ENCODE peak calls at places on chromosome 1, in eight cellular contexts. One of them, this sample, is unnamed.
A peak's percentile ranks its signal among the peaks of the same experiment; 100 is the strongest.

GRCh38 chr1:224632921-224633321 is 16.8 kb downstream of the CNIH3 start:
- DNase-seq in CD4-positive, alpha-beta T cell: no peak
- DNase-seq in thoracic aorta: no peak
- DNase-seq in cardiac fibroblast: peak; percentile 41
- DNase-seq in transverse colon: no peak
- DNase-seq in spleen: no peak
- DNase-seq in upper lobe of right lung: no peak
- DNase-seq in GM12864: no peak
- DNase-seq in this sample: no peak

GRCh38 chr1:34270181-34270580 is 93.5 kb downstream of the C1orf94 start:
- DNase-seq in thoracic aorta: no peak
- DNase-seq in cardiac fibroblast: no peak
- DNase-seq in transverse colon: no peak
- DNase-seq in CD4-positive, alpha-beta T cell: no peak
- DNase-seq in upper lobe of right lung: no peak
- DNase-seq in GM12864: no peak
- DNase-seq in spleen: no peak
- DNase-seq in this sample: no peak

GRCh38 chr1:163585796-163586195 is 264.0 kb downstream of the NUF2 start:
- DNase-seq in thoracic aorta: no peak
- DNase-seq in CD4-positive, alpha-beta T cell: no peak
- DNase-seq in transverse colon: no peak
- DNase-seq in upper lobe of right lung: no peak
- DNase-seq in cardiac fibroblast: no peak
- DNase-seq in spleen: no peak
- DNase-seq in GM12864: no peak
- DNase-seq in this sample: no peak

GRCh38 chr1:80021891-80022290 is 1015.4 kb upstream of the ADGRL4 start:
- DNase-seq in upper lobe of right lung: no peak
- DNase-seq in thoracic aorta: no peak
- DNase-seq in spleen: no peak
- DNase-seq in cardiac fibroblast: no peak
- DNase-seq in GM12864: no peak
- DNase-seq in transverse colon: no peak
- DNase-seq in CD4-positive, alpha-beta T cell: no peak
- DNase-seq in this sample: no peak

GRCh38 chr1:178209935-178210334 is 116.0 kb downstream of the RASAL2 start:
- DNase-seq in transverse colon: no peak
- DNase-seq in CD4-positive, alpha-beta T cell: no peak
- DNase-seq in spleen: no peak
- DNase-seq in GM12864: no peak
- DNase-seq in upper lobe of right lung: no peak
- DNase-seq in cardiac fibroblast: no peak
- DNase-seq in thoracic aorta: no peak
- DNase-seq in this sample: no peak

GRCh38 chr1:41919764-41920397 is 1.2 kb upstream of the HIVEP3 start:
- DNase-seq in upper lobe of right lung: no peak
- DNase-seq in transverse colon: peak; percentile 57
- DNase-seq in cardiac fibroblast: peak; percentile 42
- DNase-seq in spleen: peak; percentile 90
- DNase-seq in GM12864: peak; percentile 66
- DNase-seq in thoracic aorta: no peak
- DNase-seq in CD4-positive, alpha-beta T cell: peak; percentile 61
- DNase-seq in this sample: no peak

GRCh38 chr1:10626781-10627410 is 152.1 kb downstream of the PEX14 start:
- DNase-seq in spleen: peak; percentile 56
- DNase-seq in cardiac fibroblast: no peak
- DNase-seq in transverse colon: no peak
- DNase-seq in CD4-positive, alpha-beta T cell: no peak
- DNase-seq in upper lobe of right lung: peak; percentile 40
- DNase-seq in GM12864: no peak
- DNase-seq in thoracic aorta: no peak
- DNase-seq in this sample: no peak

GRCh38 chr1:111735858-111736544 is 3.2 kb downstream of the INKA2 start:
- DNase-seq in GM12864: no peak
- DNase-seq in upper lobe of right lung: no peak
- DNase-seq in spleen: no peak
- DNase-seq in thoracic aorta: no peak
- DNase-seq in transverse colon: no peak
- DNase-seq in CD4-positive, alpha-beta T cell: no peak
- DNase-seq in cardiac fibroblast: peak; percentile 62
- DNase-seq in this sample: no peak

GRCh38 chr1:3827813-3828307 is 29.2 kb downstream of the CEP104 start:
- DNase-seq in cardiac fibroblast: peak; percentile 19
- DNase-seq in transverse colon: no peak
- DNase-seq in thoracic aorta: no peak
- DNase-seq in spleen: no peak
- DNase-seq in GM12864: no peak
- DNase-seq in upper lobe of right lung: peak; percentile 34
- DNase-seq in CD4-positive, alpha-beta T cell: no peak
- DNase-seq in this sample: no peak

GRCh38 chr1:238999944-239000343 is 386.4 kb upstream of the CHRM3 start:
- DNase-seq in CD4-positive, alpha-beta T cell: no peak
- DNase-seq in spleen: no peak
- DNase-seq in thoracic aorta: no peak
- DNase-seq in upper lobe of right lung: no peak
- DNase-seq in GM12864: no peak
- DNase-seq in cardiac fibroblast: no peak
- DNase-seq in transverse colon: no peak
- DNase-seq in this sample: no peak

GRCh38 chr1:209040351-209040750 is 543.2 kb upstream of the CAMK1G start:
- DNase-seq in thoracic aorta: no peak
- DNase-seq in upper lobe of right lung: no peak
- DNase-seq in spleen: no peak
- DNase-seq in CD4-positive, alpha-beta T cell: no peak
- DNase-seq in transverse colon: no peak
- DNase-seq in GM12864: no peak
- DNase-seq in cardiac fibroblast: no peak
- DNase-seq in this sample: no peak

GRCh38 chr1:77762072-77762476 is 2.4 kb upstream of the USP33 start:
- DNase-seq in GM12864: no peak
- DNase-seq in transverse colon: no peak
- DNase-seq in CD4-positive, alpha-beta T cell: no peak
- DNase-seq in spleen: no peak
- DNase-seq in cardiac fibroblast: peak; percentile 89
- DNase-seq in thoracic aorta: no peak
- DNase-seq in upper lobe of right lung: no peak
- DNase-seq in this sample: no peak

GRCh38 chr1:217076902-217077301 is 353.7 kb upstream of the ESRRG start:
- DNase-seq in CD4-positive, alpha-beta T cell: no peak
- DNase-seq in spleen: no peak
- DNase-seq in transverse colon: no peak
- DNase-seq in upper lobe of right lung: no peak
- DNase-seq in cardiac fibroblast: no peak
- DNase-seq in GM12864: no peak
- DNase-seq in thoracic aorta: no peak
- DNase-seq in this sample: no peak

DNA sequence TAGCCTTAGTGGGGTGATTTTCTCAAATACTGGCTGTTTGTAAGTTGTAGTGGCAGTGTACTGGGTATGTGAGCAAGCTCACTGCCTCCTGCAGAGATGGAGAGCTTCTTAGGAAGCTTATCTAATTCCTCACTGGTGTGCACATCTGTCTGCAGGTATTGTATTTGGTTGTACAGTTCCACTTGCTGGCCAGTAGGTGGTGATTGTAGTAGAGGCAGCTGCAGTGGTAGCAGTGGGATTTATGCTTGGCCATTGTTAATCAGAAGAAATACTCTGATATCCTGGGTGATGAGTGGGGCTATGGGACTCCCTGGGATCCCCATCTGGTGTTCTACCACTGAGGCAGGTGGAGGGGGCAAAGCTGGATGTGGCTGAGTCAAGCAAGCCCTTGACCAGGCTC is 276.1 kb upstream of the SPAG17 start:
- DNase-seq in cardiac fibroblast: no peak
- DNase-seq in CD4-positive, alpha-beta T cell: no peak
- DNase-seq in thoracic aorta: no peak
- DNase-seq in GM12864: no peak
- DNase-seq in spleen: no peak
- DNase-seq in transverse colon: no peak
- DNase-seq in upper lobe of right lung: no peak
- DNase-seq in this sample: no peak
- TF ChIP-seq CTCF in cardiac fibroblast: peak; percentile 22
- TF ChIP-seq CTCF in CD4-positive, alpha-beta T cell: no peak
- TF ChIP-seq CTCF in thoracic aorta: no peak
- TF ChIP-seq CTCF in GM12864: peak; percentile 45
- TF ChIP-seq CTCF in spleen: no peak
- TF ChIP-seq CTCF in transverse colon: no peak
- TF ChIP-seq CTCF in upper lobe of right lung: peak; percentile 22
- TF ChIP-seq CTCF in this sample: no peak

DNA sequence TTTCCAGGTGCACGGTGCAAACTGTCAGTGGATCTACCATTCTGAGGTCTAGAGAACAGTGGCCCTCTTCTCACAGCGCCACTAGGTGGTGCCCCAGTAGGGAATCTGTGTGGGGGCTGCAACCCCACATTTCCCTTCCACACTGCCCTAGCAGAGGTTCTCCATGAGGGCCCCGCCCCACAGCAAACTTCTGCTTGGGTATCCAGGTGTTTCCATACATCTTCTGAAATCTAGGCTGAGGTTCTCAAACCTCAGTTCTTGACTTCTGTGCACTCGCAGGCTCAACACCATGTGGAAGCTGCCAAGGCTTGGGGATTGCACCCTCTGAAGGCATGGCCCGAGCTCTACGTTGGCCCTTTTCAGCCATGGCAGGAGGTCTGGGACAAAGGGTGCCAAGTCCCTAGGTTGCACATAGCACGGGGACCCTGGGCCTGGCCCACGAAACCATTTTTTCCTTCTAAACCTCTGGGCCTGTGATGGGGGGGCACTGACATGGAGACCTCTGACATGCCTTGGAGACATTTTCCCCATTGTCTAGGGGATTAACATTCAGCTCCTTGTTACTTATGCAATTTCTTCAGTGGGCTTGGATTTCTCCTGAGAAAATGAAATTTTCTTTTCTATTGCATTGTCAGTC is 10.0 kb downstream of the HS2ST1 start:
- DNase-seq in transverse colon: no peak
- DNase-seq in cardiac fibroblast: no peak
- DNase-seq in CD4-positive, alpha-beta T cell: no peak
- DNase-seq in spleen: no peak
- DNase-seq in GM12864: no peak
- DNase-seq in upper lobe of right lung: no peak
- DNase-seq in thoracic aorta: no peak
- DNase-seq in this sample: no peak
- TF ChIP-seq CTCF in transverse colon: no peak
- TF ChIP-seq CTCF in cardiac fibroblast: no peak
- TF ChIP-seq CTCF in CD4-positive, alpha-beta T cell: no peak
- TF ChIP-seq CTCF in spleen: no peak
- TF ChIP-seq CTCF in GM12864: no peak
- TF ChIP-seq CTCF in upper lobe of right lung: no peak
- TF ChIP-seq CTCF in thoracic aorta: no peak
- TF ChIP-seq CTCF in this sample: no peak

GRCh38 chr1:43796111-43796581 is 88.8 kb downstream of the ST3GAL3 start:
- DNase-seq in upper lobe of right lung: no peak
- DNase-seq in spleen: no peak
- DNase-seq in CD4-positive, alpha-beta T cell: no peak
- DNase-seq in cardiac fibroblast: peak; percentile 55
- DNase-seq in GM12864: no peak
- DNase-seq in thoracic aorta: no peak
- DNase-seq in transverse colon: no peak
- DNase-seq in this sample: no peak
- TF ChIP-seq CTCF in upper lobe of right lung: no peak
- TF ChIP-seq CTCF in spleen: no peak
- TF ChIP-seq CTCF in CD4-positive, alpha-beta T cell: no peak
- TF ChIP-seq CTCF in cardiac fibroblast: no peak
- TF ChIP-seq CTCF in GM12864: no peak
- TF ChIP-seq CTCF in thoracic aorta: no peak
- TF ChIP-seq CTCF in transverse colon: no peak
- TF ChIP-seq CTCF in this sample: no peak

GRCh38 chr1:29342351-29342750 is 106.0 kb downstream of the PTPRU start:
- DNase-seq in spleen: peak; percentile 46
- DNase-seq in upper lobe of right lung: no peak
- DNase-seq in GM12864: no peak
- DNase-seq in thoracic aorta: no peak
- DNase-seq in cardiac fibroblast: no peak
- DNase-seq in transverse colon: no peak
- DNase-seq in CD4-positive, alpha-beta T cell: no peak
- DNase-seq in this sample: no peak

GRCh38 chr1:29341936-29342335 is 105.6 kb downstream of the PTPRU start:
- DNase-seq in spleen: no peak
- DNase-seq in CD4-positive, alpha-beta T cell: no peak
- DNase-seq in GM12864: no peak
- DNase-seq in cardiac fibroblast: no peak
- DNase-seq in upper lobe of right lung: no peak
- DNase-seq in transverse colon: no peak
- DNase-seq in thoracic aorta: no peak
- DNase-seq in this sample: no peak

GRCh38 chr1:29343476-29343875 is 107.2 kb downstream of the PTPRU start:
- DNase-seq in spleen: peak; percentile 18
- DNase-seq in transverse colon: no peak
- DNase-seq in cardiac fibroblast: no peak
- DNase-seq in CD4-positive, alpha-beta T cell: no peak
- DNase-seq in thoracic aorta: no peak
- DNase-seq in upper lobe of right lung: no peak
- DNase-seq in GM12864: no peak
- DNase-seq in this sample: no peak

GRCh38 chr1:29344336-29344735 is 108.0 kb downstream of the PTPRU start:
- DNase-seq in upper lobe of right lung: peak; percentile 33
- DNase-seq in cardiac fibroblast: no peak
- DNase-seq in spleen: peak; percentile 21
- DNase-seq in CD4-positive, alpha-beta T cell: no peak
- DNase-seq in transverse colon: no peak
- DNase-seq in GM12864: no peak
- DNase-seq in thoracic aorta: no peak
- DNase-seq in this sample: no peak

DNA sequence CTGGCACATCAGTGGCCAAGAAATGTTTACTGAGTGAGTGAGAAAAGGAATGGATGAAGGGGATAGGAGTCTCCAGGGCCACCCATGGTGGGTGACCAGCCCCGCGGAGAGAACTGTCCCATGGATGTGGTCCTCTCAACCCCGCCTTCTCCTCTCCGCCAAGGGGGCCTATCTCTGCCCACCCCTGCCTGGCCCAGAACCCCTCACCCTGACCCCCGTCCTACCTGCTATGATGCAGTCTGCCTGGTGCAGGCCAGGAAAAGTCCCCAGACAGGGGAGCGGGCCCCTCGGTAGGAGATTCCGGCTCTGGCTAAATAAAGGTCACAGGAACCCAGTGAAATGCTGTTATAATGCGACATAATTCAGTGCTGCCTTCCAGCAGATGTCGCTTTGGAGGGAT is 107.6 kb downstream of the PTPRU start:
- DNase-seq in thoracic aorta: no peak
- DNase-seq in spleen: peak; percentile 52
- DNase-seq in upper lobe of right lung: peak; percentile 32
- DNase-seq in CD4-positive, alpha-beta T cell: no peak
- DNase-seq in transverse colon: no peak
- DNase-seq in GM12864: no peak
- DNase-seq in cardiac fibroblast: no peak
- DNase-seq in this sample: no peak
- TF ChIP-seq CTCF in thoracic aorta: no peak
- TF ChIP-seq CTCF in spleen: no peak
- TF ChIP-seq CTCF in upper lobe of right lung: no peak
- TF ChIP-seq CTCF in CD4-positive, alpha-beta T cell: no peak
- TF ChIP-seq CTCF in transverse colon: no peak
- TF ChIP-seq CTCF in GM12864: no peak
- TF ChIP-seq CTCF in cardiac fibroblast: no peak
- TF ChIP-seq CTCF in this sample: no peak

GRCh38 chr1:100543640-100544039 is 5.7 kb downstream of the GPR88 start:
- DNase-seq in CD4-positive, alpha-beta T cell: no peak
- DNase-seq in GM12864: no peak
- DNase-seq in thoracic aorta: no peak
- DNase-seq in cardiac fibroblast: peak; percentile 15
- DNase-seq in spleen: no peak
- DNase-seq in transverse colon: no peak
- DNase-seq in upper lobe of right lung: no peak
- DNase-seq in this sample: no peak
- TF ChIP-seq CTCF in CD4-positive, alpha-beta T cell: peak; percentile 31
- TF ChIP-seq CTCF in GM12864: peak; percentile 78
- TF ChIP-seq CTCF in thoracic aorta: no peak
- TF ChIP-seq CTCF in cardiac fibroblast: peak; percentile 23
- TF ChIP-seq CTCF in spleen: no peak
- TF ChIP-seq CTCF in transverse colon: no peak
- TF ChIP-seq CTCF in upper lobe of right lung: peak; percentile 26
- TF ChIP-seq CTCF in this sample: no peak

GRCh38 chr1:19042675-19043578 is 86.5 kb upstream of the IFFO2 start:
- DNase-seq in transverse colon: no peak
- DNase-seq in CD4-positive, alpha-beta T cell: no peak
- DNase-seq in cardiac fibroblast: no peak
- DNase-seq in spleen: peak; percentile 19
- DNase-seq in GM12864: no peak
- DNase-seq in thoracic aorta: no peak
- DNase-seq in upper lobe of right lung: peak; percentile 63
- DNase-seq in this sample: no peak
- TF ChIP-seq CTCF in transverse colon: no peak
- TF ChIP-seq CTCF in CD4-positive, alpha-beta T cell: no peak
- TF ChIP-seq CTCF in cardiac fibroblast: no peak
- TF ChIP-seq CTCF in spleen: no peak
- TF ChIP-seq CTCF in GM12864: no peak
- TF ChIP-seq CTCF in thoracic aorta: no peak
- TF ChIP-seq CTCF in upper lobe of right lung: no peak
- TF ChIP-seq CTCF in this sample: no peak

This sample was measured in omental fat pad.